ENCODE peak calls at places on chromosome 14, in nine cellular contexts. Q is uterus, P is HCT116, Z is adrenal gland, G is ovary, R is IMR-90, M is heart left ventricle, V is transverse colon, S is A549. U is an unnamed sample.

GRCh38 chr14:104753528-104754212 is 723 bp downstream of the SIVA1 start:
- DNase-seq in Q (no peak), P (no peak), M (no peak), Z (peak; percentile 45), V (peak; percentile 32), S (no peak), R (no peak), G (no peak), U (no peak)

GRCh38 chr14:70780396-70781075 is 28.8 kb downstream of the MAP3K9 start:
- DNase-seq in S (no peak), M (no peak), P (no peak), Q (no peak), Z (peak; percentile 17), V (peak; percentile 27), G (no peak), R (no peak), U (no peak)

GRCh38 chr14:67562025-67562775 is 29.1 kb downstream of the PLEKHH1 start:
- DNase-seq in V (no peak), P (no peak), S (no peak), Q (no peak), G (no peak), Z (peak; percentile 4), M (no peak), R (no peak), U (no peak)

GRCh38 chr14:21382095-21382494 is 1.7 kb downstream of the SUPT16H start:
- DNase-seq in S (no peak), M (no peak), Q (no peak), P (no peak), V (no peak), R (no peak), Z (no peak), G (no peak), U (no peak)

GRCh38 chr14:99899578-99900178 is 106.5 kb downstream of the EML1 start:
- DNase-seq in Q (no peak), P (peak; percentile 8), M (no peak), R (peak; percentile 47), G (no peak), V (no peak), Z (no peak), S (no peak), U (no peak)

GRCh38 chr14:81170829-81171195 is 49.9 kb downstream of the GTF2A1 start:
- DNase-seq in R (no peak), P (no peak), V (no peak), Q (no peak), Z (no peak), G (no peak), S (no peak), M (no peak), U (no peak)

GRCh38 chr14:21168055-21168454 is 12.2 kb upstream of the OR5AU1 start:
- DNase-seq in V (no peak), Q (no peak), M (no peak), Z (no peak), R (peak; percentile 52), S (no peak), P (no peak), G (no peak), U (no peak)

GRCh38 chr14:74954947-74955228 is 509 bp downstream of the PGF start:
- DNase-seq in M (no peak), Z (no peak), R (no peak), S (no peak), Q (no peak), G (no peak), P (no peak), V (no peak), U (no peak)

GRCh38 chr14:39603942-39604341 is 171.7 kb upstream of the FBXO33 start:
- DNase-seq in S (no peak), G (no peak), M (no peak), V (no peak), R (no peak), P (no peak), Q (no peak), Z (no peak), U (no peak)

GRCh38 chr14:97337670-97338069 is 540.5 kb downstream of the VRK1 start:
- DNase-seq in M (no peak), Q (no peak), R (no peak), V (no peak), P (no peak), G (no peak), Z (no peak), S (no peak), U (no peak)

GRCh38 chr14:37707716-37708115 is 112.3 kb downstream of the TTC6 start:
- DNase-seq in P (no peak), M (no peak), V (no peak), G (no peak), R (peak; percentile 48), Q (no peak), S (no peak), Z (no peak), U (no peak)

GRCh38 chr14:53538316-53538851 is 385.3 kb upstream of the DDHD1 start:
- DNase-seq in Q (no peak), P (no peak), M (no peak), V (no peak), Z (no peak), G (no peak), R (peak; percentile 60), S (no peak), U (no peak)

GRCh38 chr14:103520657-103521437 is 1.8 kb downstream of the CKB start:
- DNase-seq in R (peak; percentile 40), P (peak; percentile 53), Z (peak; percentile 91), M (peak; percentile 83), S (peak; percentile 81), G (peak; percentile 86), V (peak; percentile 89), Q (peak; percentile 84), U (no peak)

GRCh38 chr14:103519837-103520212 is 2.8 kb downstream of the CKB start:
- DNase-seq in M (no peak), Z (peak; percentile 53), P (no peak), Q (peak; percentile 41), R (no peak), S (no peak), G (peak; percentile 51), V (no peak), U (no peak)

GRCh38 chr14:103519043-103519836 is 3.4 kb downstream of the CKB start:
- DNase-seq in R (no peak), G (peak; percentile 46), M (no peak), P (no peak), S (no peak), Q (peak; percentile 31), Z (peak; percentile 35), V (no peak), U (no peak)

GRCh38 chr14:103521438-103521961 is 1.1 kb downstream of the CKB start:
- DNase-seq in R (no peak), Q (no peak), M (no peak), Z (no peak), G (no peak), S (no peak), V (no peak), P (no peak), U (no peak)

GRCh38 chr14:103520269-103520656 is 2.4 kb downstream of the CKB start:
- DNase-seq in G (no peak), Z (no peak), S (no peak), V (no peak), Q (no peak), R (no peak), P (no peak), M (no peak), U (no peak)
- H3K4me3 ChIP-seq in G (no peak overlapping the region), Z (peak overlapping the region; percentile 61), S (no peak overlapping the region), V (peak overlapping the region; percentile 72), Q (no peak overlapping the region), R (no peak overlapping the region), P (peak overlapping the region; percentile 78), M (peak overlapping the region; percentile 64), U (no peak overlapping the region)

DNA sequence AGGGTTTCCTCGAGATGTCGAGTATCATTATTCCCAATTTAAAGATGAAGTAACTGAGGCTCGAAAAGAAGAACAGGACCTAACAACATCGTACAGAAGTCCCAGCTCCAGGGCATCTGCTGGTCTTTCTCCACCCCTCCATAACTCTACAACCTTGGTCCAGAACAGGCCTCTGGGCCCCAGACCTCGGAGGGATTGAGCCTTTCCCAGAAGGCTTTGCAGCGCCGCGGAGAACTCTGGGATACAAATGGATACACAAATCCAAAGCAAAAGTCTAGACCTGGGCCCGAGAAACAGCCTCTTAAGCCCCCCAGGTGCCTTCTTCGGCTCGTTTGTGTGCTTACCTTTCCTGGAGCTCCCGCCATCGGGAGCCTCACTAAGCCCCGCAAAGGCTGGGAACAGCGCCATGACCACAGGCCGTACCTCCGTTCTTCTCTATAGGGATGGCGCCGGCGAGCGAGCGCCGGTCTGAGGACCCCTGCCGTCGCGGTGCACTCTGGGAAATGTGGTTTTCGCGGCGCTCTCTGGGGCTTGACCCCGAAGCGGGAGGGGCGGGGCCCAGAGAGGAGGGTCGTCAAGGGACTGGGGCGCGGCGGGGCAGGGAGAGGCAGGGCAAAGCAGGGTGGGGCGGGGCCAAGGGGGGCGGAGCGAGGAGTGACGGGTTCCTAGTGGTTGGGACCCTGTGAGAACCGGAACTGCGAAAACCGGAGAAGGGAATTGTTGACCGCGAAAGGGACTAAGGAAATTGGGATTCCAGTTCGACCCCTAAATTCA is at the start of gene NRDE2:
- DNase-seq in P (peak; percentile 90), Z (peak; percentile 98), Q (peak; percentile 99), G (peak; percentile 98), V (peak; percentile 100), R (peak; percentile 91), S (peak; percentile 84), M (peak; percentile 100), U (peak; percentile 99)
- TF ChIP-seq POLR2A in P (peak; percentile 79), Z (peak; percentile 65), Q (peak; percentile 31), G (no peak), V (peak; percentile 51), R (peak; percentile 55), S (peak; percentile 24), M (no peak), U (peak; percentile 58)

DNA sequence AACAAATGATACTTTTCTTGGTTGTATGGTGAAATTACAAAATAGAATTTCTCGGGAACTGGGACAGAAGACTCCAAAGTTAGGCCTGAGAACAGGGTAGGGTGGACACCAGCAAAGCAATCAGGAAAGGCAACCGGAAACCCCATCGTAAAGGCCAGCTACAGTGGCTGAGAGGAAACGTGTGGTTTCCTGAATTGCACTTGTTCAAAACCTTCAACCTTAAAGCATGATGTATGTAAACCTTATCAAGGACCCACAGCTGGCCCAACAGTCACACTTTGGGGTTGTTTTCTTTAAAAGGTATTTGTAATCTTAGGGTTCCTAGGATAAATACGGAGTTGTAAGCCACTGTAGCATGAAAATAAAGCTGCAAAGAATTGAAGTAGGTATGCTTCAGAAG is 2.2 kb upstream of the PTGDR start:
- DNase-seq in V (no peak), Q (no peak), R (no peak), S (no peak), Z (no peak), M (no peak), G (no peak), P (no peak), U (no peak)
- H3K9me3 ChIP-seq in V (no peaks in the 10 kb centered on the region), Q (no peaks in the 10 kb centered on the region), R (no peaks in the 10 kb centered on the region), S (no peaks in the 10 kb centered on the region), Z (no peaks in the 10 kb centered on the region), M (no peaks in the 10 kb centered on the region), G (no peaks in the 10 kb centered on the region), P (no peaks in the 10 kb centered on the region), U (no peaks in the 10 kb centered on the region)

DNA sequence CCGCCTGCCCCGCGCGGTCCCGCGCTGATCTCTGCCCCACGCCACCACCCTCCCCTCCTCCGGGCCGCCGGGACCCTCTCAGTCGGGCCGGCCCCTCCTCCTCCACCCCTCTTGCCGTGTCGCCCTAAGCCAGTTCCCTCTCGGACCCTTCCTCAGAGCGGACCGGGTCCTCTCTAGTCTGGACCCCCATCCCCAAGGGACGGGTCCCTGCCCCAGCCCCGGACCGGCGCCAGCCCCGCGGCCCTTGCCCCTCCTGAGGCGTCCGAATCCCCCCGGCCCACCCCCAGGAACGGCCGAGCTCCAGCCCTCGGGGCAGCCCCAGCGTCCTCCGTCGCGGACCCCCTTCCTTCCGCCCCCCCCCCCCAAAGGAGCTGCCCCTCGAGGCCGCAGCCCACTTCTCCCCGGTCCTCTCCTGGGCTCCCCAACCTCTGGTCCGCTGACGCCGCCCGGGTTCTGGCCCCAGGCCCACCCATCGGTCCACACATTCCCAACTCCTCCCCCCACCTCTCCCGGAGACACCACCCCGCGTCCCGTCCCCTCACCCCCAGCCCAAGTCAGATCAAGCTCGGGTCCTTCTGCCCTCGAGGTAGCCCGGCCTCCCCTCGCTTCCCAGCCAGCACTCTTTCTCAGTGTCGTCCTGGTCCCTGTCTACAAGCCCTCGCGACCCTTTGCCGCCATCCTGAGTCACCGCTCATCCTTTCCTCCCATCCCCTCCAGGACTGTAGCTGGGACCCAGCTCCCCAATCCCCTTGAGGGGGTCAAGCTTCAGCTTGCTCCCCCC is 690 bp downstream of the PPP4R4 start:
- DNase-seq in S (no peak), R (no peak), G (peak; percentile 72), Z (no peak), M (no peak), P (no peak), Q (peak; percentile 28), V (no peak), U (no peak)
- H3K4me3 ChIP-seq in S (peak overlapping the region; percentile 70), R (peak overlapping the region; percentile 58), G (peak overlapping the region; percentile 57), Z (peak overlapping the region; percentile 61), M (peak overlapping the region; percentile 74), P (peak overlapping the region; percentile 52), Q (peak overlapping the region; percentile 52), V (peak overlapping the region; percentile 58), U (peak overlapping the region; percentile 66)

U was measured in gastrocnemius medialis.